ENCODE peak calls at places on chromosome 11, in eight cellular contexts. R is adipocyte, U is IMR-90, G is mucosa of gallbladder, E is left cardiac atrium, S is HTR-8/SVneo, Y is cardiac muscle cell, Z is LHCN-M2. I is an unnamed sample.

GRCh38 chr11:81005595-81005994 is 1564.8 kb upstream of the TENM4 start:
- DNase-seq in R (no peak), U (peak), G (no peak), E (no peak), S (peak), Y (no peak), Z (no peak), I (peak)

GRCh38 chr11:103484545-103484944 is 375.3 kb downstream of the DYNC2H1 start:
- DNase-seq in R (no peak), U (no peak), G (no peak), E (no peak), S (no peak), Y (no peak), Z (no peak), I (no peak)

GRCh38 chr11:100557830-100558611 is 129.1 kb upstream of the ARHGAP42 start:
- DNase-seq in R (peak), U (peak), G (no peak), E (no peak), S (no peak), Y (no peak), Z (peak), I (peak)

GRCh38 chr11:14636119-14636518 is 7.5 kb upstream of the PDE3B start:
- DNase-seq in R (no peak), U (no peak), G (no peak), E (no peak), S (no peak), Y (no peak), Z (no peak), I (no peak)

GRCh38 chr11:28231475-28231874 is 123.3 kb downstream of the METTL15 start:
- DNase-seq in R (peak), U (peak), G (no peak), E (no peak), S (no peak), Y (no peak), Z (peak), I (no peak)

GRCh38 chr11:131579932-131580387 is 209.5 kb downstream of the NTM start:
- DNase-seq in R (peak), U (peak), G (no peak), E (no peak), S (no peak), Y (peak), Z (peak), I (no peak)

GRCh38 chr11:23013509-23013908 is 153.2 kb upstream of the CCDC179 start:
- DNase-seq in R (no peak), U (peak), G (no peak), E (no peak), S (no peak), Y (no peak), Z (peak), I (no peak)

GRCh38 chr11:106983251-106983650 is 35.0 kb downstream of the GUCY1A2 start:
- DNase-seq in R (no peak), U (no peak), G (no peak), E (no peak), S (no peak), Y (no peak), Z (no peak), I (no peak)

GRCh38 chr11:69950120-69950519 is 128.0 kb upstream of the ANO1 start:
- DNase-seq in R (no peak), U (peak), G (peak), E (no peak), S (no peak), Y (no peak), Z (no peak), I (no peak)

GRCh38 chr11:94968334-94968958 is 4.9 kb downstream of the CWC15 start:
- DNase-seq in R (peak), U (peak), G (no peak), E (no peak), S (no peak), Y (peak), Z (peak), I (peak)

GRCh38 chr11:77083553-77084245 is 16.9 kb downstream of the CAPN5 start:
- DNase-seq in R (no peak), U (no peak), G (no peak), E (peak), S (no peak), Y (no peak), Z (no peak), I (no peak)

GRCh38 chr11:31240340-31240904 is 129.1 kb downstream of the DCDC1 start:
- DNase-seq in R (peak), U (peak), G (no peak), E (no peak), S (no peak), Y (peak), Z (peak), I (peak)

GRCh38 chr11:17443926-17444690 is 32.5 kb downstream of the ABCC8 start:
- DNase-seq in R (no peak), U (no peak), G (no peak), E (no peak), S (no peak), Y (no peak), Z (no peak), I (no peak)

GRCh38 chr11:83047515-83048225 is 24.0 kb downstream of the RAB30 start:
- DNase-seq in R (peak), U (peak), G (no peak), E (no peak), S (no peak), Y (no peak), Z (no peak), I (peak)

GRCh38 chr11:57094206-57094940 is 87.4 kb upstream of the LRRC55 start:
- DNase-seq in R (no peak), U (peak), G (no peak), E (no peak), S (no peak), Y (peak), Z (peak), I (no peak)

GRCh38 chr11:13465909-13466371 is 2.9 kb upstream of the BTBD10 start:
- DNase-seq in R (peak), U (peak), G (no peak), E (no peak), S (peak), Y (peak), Z (peak), I (peak)

GRCh38 chr11:46006418-46007070 is 84.1 kb downstream of the LARGE2 start:
- DNase-seq in R (peak), U (peak), G (peak), E (no peak), S (peak), Y (peak), Z (peak), I (peak)

GRCh38 chr11:2746401-2747230 is 46.8 kb upstream of the KCNQ1OT1 start:
- DNase-seq in R (no peak), U (no peak), G (no peak), E (peak), S (no peak), Y (no peak), Z (no peak), I (no peak)

GRCh38 chr11:134578807-134579708 is 167.0 kb upstream of the B3GAT1 start:
- DNase-seq in R (no peak), U (no peak), G (no peak), E (no peak), S (no peak), Y (peak), Z (no peak), I (no peak)

I was measured in foreskin fibroblast.